ENCODE peak calls at places on chromosomes 4 and X, in nine cellular contexts. X is OCI-M1; A is activated CD4-positive, alpha-beta T cell treated with anti-CD3 and anti-CD28 coated beads for 1 hour; N is astrocyte of the spinal cord; P is amniotic stem cell; H is SJSA1; F is WTC11; Z is mammary epithelial cell; Y is Calu3. M is an unnamed sample.

GRCh38 chr4:145203400-145203799 is 23.0 kb upstream of the OTUD4 start:
- DNase-seq in X (no peak), A (no peak), N (no peak), P (no peak), H (no peak), F (no peak), Z (no peak), Y (no peak), M (no peak)

GRCh38 chr4:153781717-153782416 is 7.0 kb downstream of the SFRP2 start:
- DNase-seq in X (no peak), A (no peak), N (peak), P (peak), H (no peak), F (peak), Z (no peak), Y (no peak), M (no peak)

GRCh38 chr4:42398448-42399355 is 1.4 kb downstream of the SHISA3 start:
- DNase-seq in X (no peak), A (no peak), N (peak), P (no peak), H (no peak), F (peak), Z (no peak), Y (no peak), M (no peak)

GRCh38 chr4:3304831-3305609 is 12.2 kb downstream of the RGS12 start:
- DNase-seq in X (no peak), A (no peak), N (peak), P (no peak), H (no peak), F (peak), Z (no peak), Y (no peak), M (no peak)

GRCh38 chr4:40628888-40629287 is 776 bp downstream of the RBM47 start:
- DNase-seq in X (no peak), A (no peak), N (no peak), P (no peak), H (no peak), F (no peak), Z (no peak), Y (no peak), M (no peak)

GRCh38 chr4:10045481-10045880 is 24.2 kb upstream of the SLC2A9 start:
- DNase-seq in X (no peak), A (no peak), N (peak), P (no peak), H (no peak), F (no peak), Z (peak), Y (no peak), M (no peak)

GRCh38 chrX:132165651-132166050 is 37.8 kb upstream of the FRMD7 start:
- DNase-seq in X (no peak), A (no peak), N (peak), P (no peak), H (no peak), F (no peak), Z (peak), Y (no peak), M (no peak)

GRCh38 chrX:115616943-115617563 is 56.1 kb downstream of the PLS3 start:
- DNase-seq in X (peak), A (no peak), N (peak), P (no peak), H (peak), F (no peak), Z (peak), Y (no peak), M (no peak)

GRCh38 chr4:128228021-128228571 is 59.5 kb downstream of the PGRMC2 start:
- DNase-seq in X (peak), A (no peak), N (peak), P (no peak), H (no peak), F (no peak), Z (no peak), Y (peak), M (no peak)

M was measured in C1 segment of cervical spinal cord.